ENCODE peak calls at places on chromosomes 11 and 22, in six cellular contexts. F, N, I, K, R and Z are unnamed samples.

GRCh38 chr11:882593-882992 is 28.0 kb downstream of the CHID1 start:
- DNase-seq in I (no peak), N (no peak), F (no peak), K (no peak), R (no peak), Z (no peak)

GRCh38 chr11:3169235-3169951 is 4.3 kb upstream of the OSBPL5 start:
- DNase-seq in F (no peak), N (peak), I (peak), K (peak), R (no peak), Z (peak)

GRCh38 chr22:30159082-30159481 is 78.8 kb downstream of the HORMAD2 start:
- DNase-seq in I (no peak), N (no peak), R (no peak), F (no peak), K (no peak), Z (no peak)

GRCh38 chr11:134047586-134047999 is 21.3 kb upstream of the JAM3 start:
- DNase-seq in F (no peak), I (no peak), K (no peak), N (no peak), R (no peak), Z (no peak)

GRCh38 chr11:44136176-44136945 is 40.9 kb downstream of the EXT2 start:
- DNase-seq in N (no peak), F (no peak), R (no peak), K (no peak), I (no peak), Z (no peak)

GRCh38 chr11:104858882-104859735 is 39.2 kb downstream of the CASP12 start:
- DNase-seq in F (no peak), R (no peak), I (no peak), K (no peak), N (no peak), Z (peak)

GRCh38 chr11:19763315-19763714 is 50.7 kb downstream of the NAV2 start:
- DNase-seq in N (no peak), F (no peak), K (no peak), R (no peak), I (no peak), Z (no peak)

GRCh38 chr22:46866591-46866990 is 104.1 kb downstream of the TBC1D22A start:
- DNase-seq in K (peak), N (peak), R (no peak), F (no peak), I (no peak), Z (no peak)

GRCh38 chr11:30455025-30455424 is 131.1 kb downstream of the MPPED2 start:
- DNase-seq in F (no peak), K (no peak), I (no peak), N (no peak), R (no peak), Z (no peak)

GRCh38 chr22:31954535-31955326 is 10.4 kb downstream of the YWHAH start:
- DNase-seq in F (no peak), K (peak), N (no peak), R (no peak), I (peak), Z (no peak)

GRCh38 chr11:61417670-61418069 is 12.1 kb downstream of the CPSF7 start:
- DNase-seq in K (no peak), R (no peak), N (no peak), F (no peak), I (no peak), Z (no peak)

GRCh38 chr22:28408702-28409101 is 270.9 kb downstream of the TTC28 start:
- DNase-seq in I (no peak), R (no peak), K (no peak), F (no peak), N (no peak), Z (no peak)

GRCh38 chr22:28407645-28408044 is 272.0 kb downstream of the TTC28 start:
- DNase-seq in I (no peak), N (no peak), R (no peak), F (no peak), K (no peak), Z (no peak)

GRCh38 chr22:28413612-28414011 is 266.0 kb downstream of the TTC28 start:
- DNase-seq in F (no peak), R (no peak), N (no peak), I (no peak), K (no peak), Z (no peak)

GRCh38 chr22:28411125-28411524 is 268.5 kb downstream of the TTC28 start:
- DNase-seq in K (no peak), N (no peak), F (no peak), R (no peak), I (no peak), Z (no peak)

DNA sequence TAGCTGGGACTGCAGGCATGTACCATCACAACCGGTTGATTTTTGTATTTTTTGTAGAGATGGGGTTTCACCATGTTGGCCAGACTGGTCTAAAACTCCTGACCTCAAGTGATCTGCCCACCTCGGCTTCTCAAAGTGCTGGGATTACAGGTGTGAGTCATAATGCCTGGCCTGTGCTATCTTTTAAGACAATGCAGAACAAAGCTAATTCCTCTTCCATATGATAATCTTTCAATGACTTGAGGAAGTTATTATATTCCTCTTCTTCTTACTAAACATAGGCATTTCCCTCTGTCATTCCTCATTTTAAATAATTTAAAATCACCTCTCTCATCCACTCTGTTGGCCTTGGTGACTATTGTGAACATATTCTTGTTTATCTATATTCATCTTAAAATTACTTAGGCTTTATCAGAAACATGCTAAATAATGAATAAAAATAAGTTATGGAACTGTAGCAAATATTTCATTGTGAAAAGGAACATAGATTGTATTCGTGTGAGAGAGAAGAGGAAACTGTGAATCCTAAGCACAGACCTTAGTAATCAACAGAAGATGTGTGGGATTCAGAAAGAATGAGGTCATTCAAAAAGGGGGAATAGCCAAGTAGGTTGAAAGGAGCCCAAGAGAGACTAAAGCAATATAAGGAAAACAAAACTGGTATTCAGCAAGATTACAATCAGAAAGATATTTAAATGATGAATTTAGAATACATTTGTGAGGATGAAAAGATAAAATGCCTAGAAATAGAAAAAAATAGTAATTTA is 269.4 kb downstream of the TTC28 start:
- DNase-seq in I (no peak), K (no peak), N (no peak), F (no peak), R (no peak), Z (no peak)
- H3K4me3 ChIP-seq in I (no peak), K (no peak), N (no peak), F (no peak), R (no peak), Z (no peak)

GRCh38 chr11:22390283-22390655 is 52.1 kb downstream of the SLC17A6 start:
- DNase-seq in I (no peak), N (no peak), K (no peak), R (no peak), F (no peak), Z (no peak)
- H3K4me3 ChIP-seq in I (no peak), N (no peak), K (no peak), R (no peak), F (no peak), Z (no peak)

GRCh38 chr11:115220423-115220822 is 283.8 kb downstream of the CADM1 start:
- DNase-seq in R (no peak), N (no peak), I (no peak), K (no peak), F (peak), Z (no peak)

GRCh38 chr11:115221461-115222069 is 282.6 kb downstream of the CADM1 start:
- DNase-seq in F (no peak), R (no peak), I (no peak), N (no peak), K (no peak), Z (no peak)

GRCh38 chr11:115222218-115222862 is 281.9 kb downstream of the CADM1 start:
- DNase-seq in K (peak), N (peak), R (peak), F (no peak), I (no peak), Z (no peak)

GRCh38 chr11:115220881-115221280 is 283.3 kb downstream of the CADM1 start:
- DNase-seq in K (no peak), F (no peak), R (no peak), N (no peak), I (no peak), Z (no peak)

DNA sequence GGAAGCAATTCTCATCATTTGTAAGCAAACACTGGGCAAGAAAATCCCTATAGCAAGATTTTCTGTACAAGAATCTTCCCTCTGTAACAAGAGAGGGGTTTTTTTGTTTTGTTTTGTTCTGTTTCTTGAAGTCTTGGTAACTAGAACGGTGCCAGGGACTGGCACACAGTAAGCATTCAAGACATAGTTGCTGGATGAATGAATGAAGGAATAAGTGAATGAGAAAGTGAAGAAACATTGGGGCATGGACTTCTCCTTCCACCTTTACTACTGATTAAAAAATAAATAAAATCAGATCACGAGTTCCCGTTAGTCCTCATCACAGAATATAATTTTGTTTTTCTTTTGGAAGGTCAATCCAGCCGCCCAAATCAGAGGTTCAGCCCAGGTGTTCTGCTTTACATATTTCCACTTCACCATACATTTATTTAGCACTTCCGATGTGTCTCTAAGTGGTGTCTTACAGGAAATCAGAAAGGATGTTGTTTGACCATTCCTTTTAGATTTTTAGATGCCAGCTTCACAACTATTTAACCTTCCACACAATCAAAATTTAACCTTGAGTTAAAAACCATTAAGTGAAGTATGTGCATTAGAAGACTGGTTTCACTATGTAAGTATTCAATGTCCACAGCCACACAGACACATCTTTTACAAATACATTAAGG is 281.2 kb downstream of the CADM1 start:
- DNase-seq in N (no peak), R (no peak), K (no peak), I (no peak), F (no peak), Z (no peak)
- H3K4me3 ChIP-seq in N (no peak), R (peak), K (no peak), I (no peak), F (no peak), Z (no peak)

GRCh38 chr22:36454916-36455570 is 26.4 kb downstream of the TXN2 start:
- DNase-seq in I (peak), N (peak), K (peak), F (peak), R (peak), Z (peak)
- H3K4me3 ChIP-seq in I (peak), N (peak), K (peak), F (peak), R (peak), Z (peak)

GRCh38 chr11:66593303-66593635 is 284 bp downstream of the CCS start:
- DNase-seq in K (no peak), I (no peak), N (no peak), F (no peak), R (no peak), Z (peak)
- H3K4me3 ChIP-seq in K (peak), I (peak), N (peak), F (peak), R (peak), Z (peak)

GRCh38 chr22:45211435-45211834 is 29.3 kb downstream of the KIAA0930 start:
- DNase-seq in R (no peak), K (no peak), N (no peak), F (no peak), I (peak), Z (peak)
- H3K4me3 ChIP-seq in R (no peak), K (no peak), N (no peak), F (no peak), I (no peak), Z (no peak)

DNA sequence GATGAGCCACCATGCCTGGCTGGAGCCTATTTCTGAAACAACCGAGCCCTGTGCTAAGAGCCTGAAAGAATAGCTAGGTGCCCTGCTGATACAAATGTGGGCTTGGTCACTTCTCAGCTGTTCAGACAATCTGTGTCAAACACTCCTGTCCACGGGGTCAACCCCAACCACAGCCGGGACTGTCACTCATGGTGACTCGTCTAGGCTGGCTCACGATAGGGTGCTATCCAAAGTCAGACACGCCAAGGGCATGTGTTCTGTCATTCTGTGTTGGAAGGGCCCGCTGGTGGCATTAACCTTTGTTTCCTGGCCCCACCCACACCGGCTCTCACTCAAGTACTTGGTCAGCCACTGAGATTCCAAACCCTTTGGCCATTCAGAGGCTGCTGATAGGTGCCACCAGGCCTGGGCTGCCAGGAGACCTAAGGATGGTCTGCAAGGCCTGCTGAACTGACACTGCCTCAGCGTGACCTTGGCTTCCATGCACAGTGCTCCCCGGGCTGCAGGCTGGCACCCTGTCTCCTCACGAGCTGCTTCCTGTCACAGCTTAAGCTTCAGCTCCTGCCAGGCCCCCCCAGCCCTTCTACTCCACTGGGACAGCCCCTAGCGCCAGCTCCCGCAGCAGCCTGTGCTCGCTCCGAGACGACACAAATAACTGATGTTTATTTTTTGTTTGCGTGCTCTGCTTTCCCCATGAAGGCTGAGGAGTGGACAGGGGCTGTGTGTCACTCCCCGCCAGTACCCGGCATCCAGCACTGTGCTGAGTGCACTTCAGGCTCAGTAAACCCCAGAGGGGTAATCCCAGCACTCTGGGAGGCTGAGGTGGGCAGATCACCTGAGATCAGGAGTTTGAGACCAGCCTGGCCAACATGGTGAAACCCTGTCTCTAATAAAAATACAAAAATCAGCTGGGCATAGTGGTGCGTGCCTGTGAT is 14.3 kb upstream of the CDC42BPG start:
- DNase-seq in R (peak), I (peak), K (no peak), N (no peak), F (no peak), Z (peak)
- H3K4me3 ChIP-seq in R (peak), I (no peak), K (no peak), N (no peak), F (no peak), Z (peak)

DNA sequence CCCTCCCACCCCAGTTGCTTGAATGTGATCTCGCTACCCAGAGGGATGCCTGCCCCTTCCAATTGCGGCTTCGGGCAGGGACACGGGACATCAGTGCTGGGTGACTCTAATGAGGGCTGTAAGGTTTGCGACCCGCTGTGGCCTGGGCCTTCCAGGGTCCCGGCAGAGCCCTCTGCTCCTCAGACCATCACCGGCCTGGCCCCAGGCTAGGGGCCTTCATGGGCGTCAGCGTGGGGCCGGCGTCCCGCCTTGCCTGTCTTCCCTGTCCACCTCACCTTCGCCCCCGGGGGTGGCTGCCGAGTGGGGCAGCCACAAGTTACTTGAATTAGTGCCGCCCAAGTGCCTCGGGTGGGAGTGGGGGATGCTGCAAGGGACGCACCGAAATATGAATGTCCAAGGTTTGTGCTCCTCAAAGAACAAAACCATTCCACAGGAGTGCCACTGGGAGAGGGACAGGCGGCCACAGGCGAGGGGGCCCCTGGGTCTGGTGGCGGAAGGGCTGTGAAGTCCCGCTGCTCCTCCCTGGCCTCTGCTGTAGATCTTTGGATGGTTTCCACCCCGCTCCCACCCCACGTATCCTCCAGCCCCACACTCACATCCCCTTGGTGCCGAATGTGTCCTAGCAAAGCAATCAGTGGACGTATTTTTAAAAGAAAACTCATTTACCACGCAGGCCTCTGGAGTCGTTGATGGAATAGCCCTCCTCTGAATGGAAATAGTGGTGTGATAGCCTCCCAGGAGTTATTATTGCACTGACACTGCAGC is 317.1 kb downstream of the NTM start:
- DNase-seq in R (no peak), N (no peak), I (peak), K (no peak), F (no peak), Z (no peak)
- H3K4me3 ChIP-seq in R (no peak), N (no peak), I (no peak), K (no peak), F (no peak), Z (no peak)

GRCh38 chr11:17010851-17011420 is 3.3 kb downstream of the PLEKHA7 start:
- DNase-seq in N (no peak), F (no peak), R (no peak), I (no peak), K (no peak), Z (peak)

GRCh38 chr11:17013548-17014320 is 480 bp downstream of the PLEKHA7 start:
- DNase-seq in R (no peak), I (peak), K (peak), F (no peak), N (no peak), Z (peak)

GRCh38 chr11:17012712-17013547 is 1.3 kb downstream of the PLEKHA7 start:
- DNase-seq in N (peak), K (peak), I (peak), R (no peak), F (peak), Z (peak)

GRCh38 chr11:17014321-17014773 is at the start of gene PLEKHA7:
- DNase-seq in I (no peak), R (no peak), N (no peak), K (no peak), F (no peak), Z (peak)

GRCh38 chr11:17012179-17012578 is 2.0 kb downstream of the PLEKHA7 start:
- DNase-seq in N (no peak), R (no peak), F (no peak), I (no peak), K (no peak), Z (no peak)
- H3K4me3 ChIP-seq in N (no peak), R (no peak), F (no peak), I (peak), K (no peak), Z (peak)

GRCh38 chr11:6232899-6233298 is 1.5 kb downstream of the FHIP1B start:
- DNase-seq in R (no peak), F (no peak), K (no peak), I (no peak), N (no peak), Z (peak)
- H3K4me3 ChIP-seq in R (no peak), F (no peak), K (no peak), I (peak), N (no peak), Z (no peak)